ENCODE peak calls at places on chromosome 16, in five cellular contexts. Y is AG08396, J is head of caudate nucleus, E is C1 segment of cervical spinal cord, Z is iPS-NIHi11. N is an unnamed sample.

GRCh38 chr16:11801481-11802021 is 4.5 kb upstream of the ZC3H7A start:
- DNase-seq in Y (no peak), Z (no peak), E (no peak), J (no peak), N (no peak)

GRCh38 chr16:26220894-26221293 is 529.1 kb downstream of the HS3ST4 start:
- DNase-seq in E (no peak), Z (no peak), J (no peak), Y (no peak), N (no peak)

GRCh38 chr16:78976212-78976611 is 624.3 kb downstream of the MAF start:
- DNase-seq in Y (no peak), J (no peak), Z (no peak), E (no peak), N (no peak)

GRCh38 chr16:84084570-84085270 is 32.0 kb downstream of the MBTPS1 start:
- DNase-seq in J (peak), Y (peak), Z (peak), E (no peak), N (peak)

GRCh38 chr16:69112285-69113129 is 7.1 kb downstream of the HAS3 start:
- DNase-seq in E (no peak), Z (peak), Y (peak), J (peak), N (no peak)

GRCh38 chr16:2468725-2469398 is 2.2 kb upstream of the NTN3 start:
- DNase-seq in E (peak), J (peak), Z (peak), Y (no peak), N (peak)

GRCh38 chr16:58960034-58960433 is 225.9 kb upstream of the GOT2 start:
- DNase-seq in J (no peak), Y (no peak), Z (no peak), E (no peak), N (no peak)

GRCh38 chr16:85385463-85386331 is 227.4 kb upstream of the GSE1 start:
- DNase-seq in E (no peak), Y (no peak), J (no peak), Z (no peak), N (no peak)

GRCh38 chr16:56295739-56296527 is 104.6 kb downstream of the GNAO1 start:
- DNase-seq in Y (no peak), J (no peak), Z (peak), E (no peak), N (no peak)

GRCh38 chr16:24689128-24689527 is 40.3 kb upstream of the TNRC6A start:
- DNase-seq in Y (no peak), Z (peak), J (peak), E (no peak), N (no peak)

GRCh38 chr16:20114356-20114755 is 40.7 kb upstream of the GPR139 start:
- DNase-seq in E (no peak), J (no peak), Z (no peak), Y (no peak), N (peak)

GRCh38 chr16:69274699-69275235 is 36.4 kb upstream of the VPS4A start:
- DNase-seq in Y (no peak), Z (no peak), E (no peak), J (no peak), N (no peak)

GRCh38 chr16:10590342-10590741 is 9.9 kb upstream of the EMP2 start:
- DNase-seq in E (no peak), Z (no peak), J (no peak), Y (no peak), N (no peak)

GRCh38 chr16:68355447-68356248 is 44.8 kb downstream of the PRMT7 start:
- DNase-seq in E (no peak), Y (no peak), Z (peak), J (no peak), N (no peak)

GRCh38 chr16:88200896-88201185 is 181.9 kb upstream of the ZNF469 start:
- DNase-seq in J (no peak), Z (no peak), E (no peak), Y (peak), N (no peak)

GRCh38 chr16:15051387-15051951 is 4.4 kb downstream of the NTAN1 start:
- DNase-seq in Y (no peak), E (no peak), Z (no peak), J (no peak), N (no peak)